ENCODE peak calls at places on chromosomes 12 and 14, in four cellular contexts. S is fibroblast of mammary gland, R is heart right ventricle, M is left ventricle myocardium inferior. G is an unnamed sample.

GRCh38 chr12:99450231-99450630 is 197.3 kb upstream of the GARIN6 start:
- DNase-seq in S (peak), R (no peak), M (no peak), G (no peak)

GRCh38 chr12:67925551-67925950 is 63.7 kb upstream of the IFNG-AS1 start:
- DNase-seq in S (no peak), R (no peak), M (no peak), G (no peak)

GRCh38 chr12:12333407-12333831 is 16.6 kb downstream of the MANSC1 start:
- DNase-seq in S (no peak), R (no peak), M (no peak), G (no peak)

GRCh38 chr12:100987552-100988277 is 193.1 kb downstream of the ANO4 start:
- DNase-seq in S (peak), R (no peak), M (no peak), G (no peak)

GRCh38 chr14:91891081-91891480 is 23.7 kb upstream of the TC2N start:
- DNase-seq in S (no peak), R (no peak), M (no peak), G (no peak)

GRCh38 chr12:46950116-46950515 is 124.3 kb upstream of the SLC38A4 start:
- DNase-seq in S (no peak), R (no peak), M (no peak), G (no peak)

GRCh38 chr14:21526672-21527319 is 650 bp upstream of the SALL2 start:
- DNase-seq in S (no peak), R (no peak), M (no peak), G (no peak)

GRCh38 chr12:124928095-124928911 is 13.9 kb upstream of the UBC start:
- DNase-seq in S (peak), R (peak), M (peak), G (peak)

GRCh38 chr14:103509864-103510263 is 12.8 kb downstream of the CKB start:
- DNase-seq in S (no peak), R (no peak), M (no peak), G (no peak)

GRCh38 chr14:81366259-81366658 is 33.9 kb downstream of the STON2 start:
- DNase-seq in S (peak), R (no peak), M (no peak), G (no peak)

DNA sequence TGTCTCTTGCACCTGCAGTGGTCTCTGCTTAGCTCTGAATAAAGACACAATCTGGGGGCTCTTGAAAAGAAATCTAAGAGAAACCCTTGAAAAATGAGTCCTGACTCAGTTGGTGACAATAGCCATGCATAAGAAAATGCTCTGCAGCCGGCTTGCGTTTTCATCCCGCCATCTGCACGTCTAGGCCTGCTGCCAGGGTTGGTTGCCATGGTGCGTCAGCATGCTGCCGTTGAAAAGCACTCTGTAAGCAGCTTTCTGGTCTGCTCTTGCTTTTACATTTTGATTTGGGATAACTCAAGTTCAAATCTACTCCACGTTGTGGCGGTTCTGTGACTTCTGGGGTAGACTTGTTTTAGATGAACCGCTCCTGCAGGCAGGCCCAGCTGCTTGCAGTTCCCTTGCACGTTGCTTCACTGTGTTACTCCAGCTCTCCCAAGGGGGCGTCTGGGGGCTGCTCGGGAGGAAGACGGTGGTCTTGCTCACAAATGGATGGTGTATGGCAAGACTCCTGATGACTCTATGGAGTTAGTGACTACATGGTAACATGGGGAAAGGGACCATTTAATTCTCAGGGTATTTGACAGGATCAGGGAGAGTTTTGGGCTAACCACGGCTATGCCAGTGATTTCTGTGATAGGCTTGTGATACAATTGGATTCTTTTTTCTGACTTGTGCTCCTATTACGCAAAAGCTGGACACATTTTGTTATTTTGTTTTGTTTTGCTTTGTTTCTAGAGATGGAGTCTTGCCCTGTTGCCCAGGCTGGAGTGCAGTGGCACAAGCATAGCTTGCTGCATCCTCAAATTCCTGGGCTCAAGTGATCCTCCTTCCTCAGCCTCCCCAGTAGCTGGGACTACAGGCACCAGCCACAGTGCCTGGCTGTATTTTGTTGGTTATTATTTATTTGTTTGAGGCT is 15.8 kb downstream of the WNT5B start:
- DNase-seq in S (peak), R (peak), M (peak), G (no peak)
- H3K4me3 ChIP-seq in S (no peak), R (no peak), M (no peak), G (no peak)

DNA sequence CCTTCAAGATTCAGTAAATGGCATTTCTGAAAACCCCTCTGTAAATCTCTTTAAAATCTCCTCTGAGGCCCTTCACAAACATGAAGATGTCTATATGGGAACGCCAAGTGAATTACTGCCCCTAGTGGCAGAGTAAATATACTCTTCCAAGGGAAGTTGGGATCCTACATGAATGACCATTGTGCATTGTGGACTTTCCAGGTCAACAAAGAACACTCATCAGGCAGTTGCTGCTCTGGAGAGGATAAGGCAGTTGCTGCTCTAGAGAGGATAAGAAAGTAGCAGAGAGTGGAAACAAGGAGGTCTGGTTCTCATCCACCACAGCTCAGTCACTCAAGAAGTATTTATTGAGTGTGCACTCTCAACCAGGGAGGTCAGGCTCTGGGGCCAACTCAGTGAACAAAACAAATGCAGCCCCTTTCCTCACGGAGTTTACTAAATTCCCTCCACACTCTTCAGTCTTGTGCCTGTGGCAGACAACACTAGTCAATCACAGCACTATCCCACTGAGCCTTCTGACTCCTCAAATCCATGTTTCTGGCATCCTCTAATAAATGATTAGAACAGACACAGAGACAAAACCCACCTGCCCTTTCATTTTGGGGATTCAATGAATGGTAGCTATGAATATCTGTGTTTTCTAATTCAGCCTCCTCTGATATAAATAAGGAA is 52.9 kb downstream of the SVOP start:
- DNase-seq in S (peak), R (no peak), M (no peak), G (no peak)
- TF ChIP-seq CTCF in S (peak), R (peak), M (peak), G (no peak)

GRCh38 chr12:45633733-45634132 is 95.8 kb upstream of the ARID2 start:
- DNase-seq in S (no peak), R (no peak), M (no peak), G (no peak)

GRCh38 chr12:45634273-45634917 is 95.1 kb upstream of the ARID2 start:
- DNase-seq in S (no peak), R (no peak), M (no peak), G (no peak)

GRCh38 chr12:45629292-45629691 is 100.2 kb upstream of the ARID2 start:
- DNase-seq in S (no peak), R (no peak), M (no peak), G (no peak)
- H3K4me3 ChIP-seq in S (no peak), R (no peak), M (no peak), G (no peak)

DNA sequence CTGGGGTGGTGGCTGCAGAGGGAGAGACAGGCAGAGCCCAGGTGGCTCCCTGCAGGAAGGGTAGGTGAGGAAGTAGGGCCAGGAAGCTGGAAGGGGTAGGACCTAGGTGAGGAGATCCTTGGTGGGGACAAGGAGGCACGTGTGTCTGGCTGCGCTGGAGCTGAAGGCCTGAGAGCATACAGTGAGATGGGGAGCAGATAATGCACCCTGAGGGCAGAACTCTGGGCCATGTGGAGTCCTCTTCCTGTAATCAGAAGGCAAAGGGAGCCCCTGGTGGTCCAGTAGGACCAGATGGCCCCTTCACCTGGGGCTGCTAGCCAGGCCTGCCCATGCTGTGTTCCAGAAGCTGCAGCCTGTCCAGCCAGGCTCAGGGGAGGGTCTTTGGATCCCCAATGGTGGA is 15.3 kb upstream of the KRT80 start:
- DNase-seq in S (no peak), R (no peak), M (no peak), G (peak)
- TF ChIP-seq CTCF in S (no peak), R (no peak), M (no peak), G (no peak)

GRCh38 chr12:2229661-2230539 is 177.1 kb downstream of the CACNA1C start:
- DNase-seq in S (no peak), R (no peak), M (no peak), G (no peak)
- H3K4me3 ChIP-seq in S (no peak), R (no peak), M (peak), G (no peak)

GRCh38 chr14:36256131-36256801 is 64.2 kb downstream of the MBIP start:
- DNase-seq in S (peak), R (no peak), M (no peak), G (peak)

GRCh38 chr14:36258241-36258640 is 62.2 kb downstream of the MBIP start:
- DNase-seq in S (no peak), R (no peak), M (no peak), G (no peak)

DNA sequence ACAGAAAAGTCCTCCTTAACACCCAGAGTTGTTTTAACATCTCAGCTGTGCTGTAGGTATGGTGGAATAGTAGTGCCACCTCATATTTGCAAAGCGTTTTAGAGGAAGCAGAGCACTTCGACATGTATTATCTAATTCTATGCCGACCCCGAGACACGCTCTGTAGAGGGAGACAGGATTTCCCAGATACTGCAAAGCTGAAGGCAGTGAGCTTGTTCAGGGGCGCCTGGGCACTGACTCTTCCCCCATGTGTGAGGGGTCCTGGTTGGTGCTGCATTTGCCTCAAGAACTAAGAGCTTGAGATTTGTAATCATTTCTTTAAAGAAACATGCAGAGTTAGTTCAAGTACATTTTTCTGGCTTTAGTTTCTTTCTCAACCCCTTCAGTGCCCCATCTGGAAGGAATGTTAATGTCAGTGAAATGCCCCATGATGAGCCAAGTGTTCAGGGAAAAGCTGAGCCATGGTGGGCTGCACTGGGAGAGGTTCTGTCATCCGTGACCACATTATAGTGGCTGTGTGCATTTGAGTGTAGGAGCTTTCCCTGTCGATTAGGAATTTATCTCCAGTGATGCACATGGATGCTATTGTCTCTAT is 66.3 kb downstream of the MBIP start:
- DNase-seq in S (peak), R (no peak), M (no peak), G (no peak)
- TF ChIP-seq CTCF in S (peak), R (no peak), M (no peak), G (no peak)

GRCh38 chr12:27279836-27280235 is 35.8 kb downstream of the STK38L start:
- DNase-seq in S (no peak), R (no peak), M (no peak), G (no peak)
- H3K4me3 ChIP-seq in S (no peak), R (no peak), M (no peak), G (no peak)

GRCh38 chr12:6730169-6730568 is 6.3 kb downstream of the COPS7A start:
- DNase-seq in S (no peak), R (no peak), M (no peak), G (no peak)
- TF ChIP-seq CTCF in S (no peak), R (no peak), M (no peak), G (no peak)

GRCh38 chr12:30197392-30198047 is 413.8 kb upstream of the TMTC1 start:
- DNase-seq in S (peak), R (no peak), M (no peak), G (no peak)

GRCh38 chr12:30203981-30204380 is 420.2 kb upstream of the TMTC1 start:
- DNase-seq in S (no peak), R (no peak), M (no peak), G (no peak)

GRCh38 chr12:30202521-30203259 is 418.9 kb upstream of the TMTC1 start:
- DNase-seq in S (no peak), R (no peak), M (no peak), G (no peak)

GRCh38 chr12:30201301-30202160 is 417.8 kb upstream of the TMTC1 start:
- DNase-seq in S (no peak), R (peak), M (peak), G (no peak)

DNA sequence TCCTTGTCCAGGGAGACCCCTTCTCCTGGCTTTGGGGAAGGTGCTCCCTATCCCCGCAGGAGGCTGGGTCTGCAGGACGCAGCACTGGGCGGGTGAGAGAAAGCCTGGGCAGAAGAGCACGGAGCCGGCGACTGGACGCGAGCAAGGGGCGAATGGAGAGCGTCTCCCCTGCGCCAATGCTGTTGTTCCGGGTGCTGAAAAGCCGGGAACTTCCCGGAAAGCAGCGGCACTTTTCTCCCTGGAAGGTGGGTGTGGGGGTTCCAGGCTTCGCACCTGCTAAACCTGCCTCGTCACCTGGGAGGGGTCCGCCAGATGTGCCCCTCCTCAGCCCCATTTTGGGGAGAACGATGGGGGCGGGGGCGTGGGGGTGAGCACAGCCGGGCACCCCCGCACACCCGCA is 417.1 kb upstream of the TMTC1 start:
- DNase-seq in S (no peak), R (no peak), M (no peak), G (no peak)
- H3K4me3 ChIP-seq in S (no peak), R (peak), M (peak), G (no peak)

G was measured in lower leg skin.